ENCODE peak calls at places on chromosomes 4 and X, in five cellular contexts. One of them, this sample, is unnamed.

GRCh38 chr4:138182838-138183426 is 59.2 kb downstream of the SLC7A11 start:
- DNase-seq in pancreas: no peak
- DNase-seq in right atrium auricular region: no peak
- DNase-seq in fibroblast of lung: peak; percentile 85
- DNase-seq in left lung: no peak
- DNase-seq in this sample: no peak

GRCh38 chrX:149841929-149842328 is 39.1 kb upstream of the MAGEA8 start:
- DNase-seq in left lung: no peak
- DNase-seq in fibroblast of lung: no peak
- DNase-seq in pancreas: no peak
- DNase-seq in right atrium auricular region: no peak
- DNase-seq in this sample: no peak

GRCh38 chr4:184900184-184900583 is 74.4 kb upstream of the ACSL1 start:
- DNase-seq in left lung: no peak
- DNase-seq in fibroblast of lung: no peak
- DNase-seq in pancreas: no peak
- DNase-seq in right atrium auricular region: no peak
- DNase-seq in this sample: no peak

GRCh38 chr4:118729287-118730286 is 44.4 kb downstream of the METTL14 start:
- DNase-seq in right atrium auricular region: no peak
- DNase-seq in pancreas: no peak
- DNase-seq in left lung: no peak
- DNase-seq in fibroblast of lung: peak; percentile 78
- DNase-seq in this sample: no peak

GRCh38 chr4:101954351-101954750 is 163.8 kb downstream of the BANK1 start:
- DNase-seq in pancreas: no peak
- DNase-seq in left lung: no peak
- DNase-seq in right atrium auricular region: no peak
- DNase-seq in fibroblast of lung: no peak
- DNase-seq in this sample: no peak

GRCh38 chrX:11702965-11703631 is 37.4 kb upstream of the ARHGAP6 start:
- DNase-seq in fibroblast of lung: no peak
- DNase-seq in left lung: no peak
- DNase-seq in pancreas: no peak
- DNase-seq in right atrium auricular region: no peak
- DNase-seq in this sample: peak; percentile 32

GRCh38 chrX:30887721-30888120 is 1.3 kb downstream of the TAB3 start:
- DNase-seq in left lung: no peak
- DNase-seq in pancreas: no peak
- DNase-seq in right atrium auricular region: no peak
- DNase-seq in fibroblast of lung: no peak
- DNase-seq in this sample: no peak

GRCh38 chr4:71251266-71251665 is 87.6 kb upstream of the SLC4A4 start:
- DNase-seq in left lung: no peak
- DNase-seq in right atrium auricular region: no peak
- DNase-seq in pancreas: no peak
- DNase-seq in fibroblast of lung: no peak
- DNase-seq in this sample: no peak

GRCh38 chrX:131985526-131986049 is 37.5 kb upstream of the STK26 start:
- DNase-seq in right atrium auricular region: no peak
- DNase-seq in left lung: no peak
- DNase-seq in fibroblast of lung: no peak
- DNase-seq in pancreas: no peak
- DNase-seq in this sample: no peak

GRCh38 chr4:127533028-127533700 is 99.6 kb upstream of the INTU start:
- DNase-seq in left lung: no peak
- DNase-seq in pancreas: peak; percentile 46
- DNase-seq in fibroblast of lung: peak; percentile 75
- DNase-seq in right atrium auricular region: peak; percentile 75
- DNase-seq in this sample: no peak

GRCh38 chr4:89482926-89483595 is 175.5 kb upstream of the GPRIN3 start:
- DNase-seq in fibroblast of lung: peak; percentile 9
- DNase-seq in pancreas: no peak
- DNase-seq in right atrium auricular region: no peak
- DNase-seq in left lung: peak; percentile 43
- DNase-seq in this sample: no peak

GRCh38 chr4:721261-722171 is 15.9 kb downstream of the PCGF3 start:
- DNase-seq in right atrium auricular region: no peak
- DNase-seq in left lung: peak; percentile 74
- DNase-seq in pancreas: no peak
- DNase-seq in fibroblast of lung: peak; percentile 33
- DNase-seq in this sample: no peak

GRCh38 chr4:102564399-102564921 is 63.3 kb downstream of the NFKB1 start:
- DNase-seq in pancreas: no peak
- DNase-seq in right atrium auricular region: no peak
- DNase-seq in left lung: no peak
- DNase-seq in fibroblast of lung: peak; percentile 32
- DNase-seq in this sample: no peak

GRCh38 chr4:110088670-110089069 is 109.7 kb downstream of the ELOVL6 start:
- DNase-seq in pancreas: no peak
- DNase-seq in right atrium auricular region: no peak
- DNase-seq in left lung: no peak
- DNase-seq in fibroblast of lung: peak; percentile 65
- DNase-seq in this sample: peak; percentile 6

GRCh38 chr4:13701937-13702446 is 74.5 kb upstream of the BOD1L1 start:
- DNase-seq in fibroblast of lung: peak; percentile 80
- DNase-seq in right atrium auricular region: no peak
- DNase-seq in pancreas: peak; percentile 16
- DNase-seq in left lung: no peak
- DNase-seq in this sample: no peak

GRCh38 chrX:73563740-73564073 is 710 bp downstream of the CHIC1 start:
- DNase-seq in fibroblast of lung: peak; percentile 10
- DNase-seq in left lung: no peak
- DNase-seq in pancreas: no peak
- DNase-seq in right atrium auricular region: no peak
- DNase-seq in this sample: no peak

GRCh38 chrX:123361371-123361770 is 177.3 kb downstream of the GRIA3 start:
- DNase-seq in fibroblast of lung: no peak
- DNase-seq in pancreas: no peak
- DNase-seq in right atrium auricular region: no peak
- DNase-seq in left lung: no peak
- DNase-seq in this sample: peak; percentile 9

GRCh38 chr4:65589331-65589730 is 81.0 kb downstream of the EPHA5 start:
- DNase-seq in left lung: no peak
- DNase-seq in right atrium auricular region: no peak
- DNase-seq in fibroblast of lung: no peak
- DNase-seq in pancreas: no peak
- DNase-seq in this sample: no peak

GRCh38 chr4:6910340-6910959 is 824 bp downstream of the TBC1D14 start:
- DNase-seq in pancreas: no peak
- DNase-seq in fibroblast of lung: no peak
- DNase-seq in left lung: peak; percentile 79
- DNase-seq in right atrium auricular region: no peak
- DNase-seq in this sample: peak; percentile 25

GRCh38 chr4:6914448-6914847 is 4.8 kb downstream of the TBC1D14 start:
- DNase-seq in fibroblast of lung: no peak
- DNase-seq in right atrium auricular region: no peak
- DNase-seq in left lung: no peak
- DNase-seq in pancreas: no peak
- DNase-seq in this sample: no peak

GRCh38 chr4:6913350-6913749 is 3.7 kb downstream of the TBC1D14 start:
- DNase-seq in left lung: no peak
- DNase-seq in right atrium auricular region: no peak
- DNase-seq in pancreas: no peak
- DNase-seq in fibroblast of lung: no peak
- DNase-seq in this sample: no peak

GRCh38 chr4:6910960-6911874 is 1.6 kb downstream of the TBC1D14 start:
- DNase-seq in left lung: no peak
- DNase-seq in pancreas: no peak
- DNase-seq in fibroblast of lung: no peak
- DNase-seq in right atrium auricular region: no peak
- DNase-seq in this sample: no peak

GRCh38 chr4:6912412-6912811 is 2.8 kb downstream of the TBC1D14 start:
- DNase-seq in left lung: no peak
- DNase-seq in fibroblast of lung: no peak
- DNase-seq in right atrium auricular region: no peak
- DNase-seq in pancreas: no peak
- DNase-seq in this sample: no peak
- H3K4me1 ChIP-seq in left lung: peaks cover 22% of the 10 kb centered on the region
- H3K4me1 ChIP-seq in fibroblast of lung: peaks cover 8% of the 10 kb centered on the region
- H3K4me1 ChIP-seq in right atrium auricular region: no peaks in the 10 kb centered on the region
- H3K4me1 ChIP-seq in pancreas: peaks cover 4% of the 10 kb centered on the region
- H3K4me1 ChIP-seq in this sample: peaks cover 29% of the 10 kb centered on the region

GRCh38 chr4:2402453-2402852 is 16.0 kb downstream of the ZFYVE28 start:
- DNase-seq in fibroblast of lung: no peak
- DNase-seq in right atrium auricular region: no peak
- DNase-seq in pancreas: no peak
- DNase-seq in left lung: peak; percentile 18
- DNase-seq in this sample: no peak
- H3K27ac ChIP-seq in fibroblast of lung: no peak overlapping the region
- H3K27ac ChIP-seq in right atrium auricular region: no peak overlapping the region
- H3K27ac ChIP-seq in pancreas: no peak overlapping the region
- H3K27ac ChIP-seq in left lung: no peak overlapping the region
- H3K27ac ChIP-seq in this sample: no peak overlapping the region

GRCh38 chr4:76697129-76697803 is 200.7 kb downstream of the SOWAHB start:
- DNase-seq in right atrium auricular region: no peak
- DNase-seq in pancreas: no peak
- DNase-seq in fibroblast of lung: no peak
- DNase-seq in left lung: no peak
- DNase-seq in this sample: no peak

GRCh38 chr4:76694056-76694455 is 203.9 kb downstream of the SOWAHB start:
- DNase-seq in left lung: no peak
- DNase-seq in pancreas: no peak
- DNase-seq in fibroblast of lung: no peak
- DNase-seq in right atrium auricular region: no peak
- DNase-seq in this sample: no peak

GRCh38 chr4:76696109-76696508 is 201.8 kb downstream of the SOWAHB start:
- DNase-seq in left lung: no peak
- DNase-seq in pancreas: no peak
- DNase-seq in fibroblast of lung: peak; percentile 38
- DNase-seq in right atrium auricular region: no peak
- DNase-seq in this sample: peak; percentile 70

GRCh38 chr4:76699911-76700310 is 198.0 kb downstream of the SOWAHB start:
- DNase-seq in pancreas: no peak
- DNase-seq in right atrium auricular region: no peak
- DNase-seq in left lung: no peak
- DNase-seq in fibroblast of lung: no peak
- DNase-seq in this sample: no peak

DNA sequence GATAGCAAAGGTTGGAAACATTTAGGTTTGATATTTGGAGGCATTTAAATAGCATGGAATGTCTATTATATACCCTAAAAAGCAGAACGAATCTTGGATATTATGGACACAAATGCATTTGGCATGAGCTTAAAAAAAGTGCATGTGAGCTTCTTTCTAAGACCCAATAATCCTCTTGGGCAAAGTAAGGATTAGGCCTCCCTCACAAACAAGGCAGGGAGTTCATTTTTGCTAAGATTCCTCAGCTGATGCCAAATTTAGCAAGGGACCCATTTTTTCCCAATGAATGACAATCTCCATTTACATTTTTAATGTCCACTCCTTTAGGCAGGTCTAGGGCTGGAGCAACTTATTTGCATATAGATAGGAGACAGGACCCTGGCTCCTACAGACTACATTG is 199.8 kb downstream of the SOWAHB start:
- DNase-seq in right atrium auricular region: no peak
- DNase-seq in pancreas: no peak
- DNase-seq in left lung: no peak
- DNase-seq in fibroblast of lung: no peak
- DNase-seq in this sample: peak; percentile 75
- H3K4me1 ChIP-seq in right atrium auricular region: no peaks in the 10 kb centered on the region
- H3K4me1 ChIP-seq in pancreas: peaks cover 3% of the 10 kb centered on the region
- H3K4me1 ChIP-seq in left lung: peaks cover 5% of the 10 kb centered on the region
- H3K4me1 ChIP-seq in fibroblast of lung: peaks cover 9% of the 10 kb centered on the region
- H3K4me1 ChIP-seq in this sample: peaks cover 58% of the 10 kb centered on the region

DNA sequence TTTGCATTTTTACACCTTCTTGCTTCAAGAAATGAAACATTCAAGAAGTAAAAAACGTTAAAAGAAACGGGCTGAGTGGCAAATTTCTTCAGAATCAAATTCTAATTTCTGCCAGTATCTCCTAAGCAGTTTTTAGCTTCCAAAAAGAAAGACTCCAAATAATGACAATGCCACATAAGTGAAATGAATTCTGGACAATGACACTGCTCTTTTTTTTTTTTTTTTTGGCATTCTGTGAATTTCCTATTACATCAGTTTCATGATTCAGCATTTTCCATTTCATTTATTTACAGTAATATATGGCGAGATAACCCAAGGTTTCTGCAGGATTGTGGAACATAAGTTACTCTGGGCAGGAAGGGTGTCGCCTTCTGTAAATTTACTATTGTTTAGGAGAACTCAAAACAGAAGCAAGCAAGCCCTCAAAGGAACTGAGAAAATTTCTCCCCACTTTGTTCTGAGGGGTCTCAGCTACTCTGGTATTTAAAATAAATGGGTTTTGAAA is 1.3 kb downstream of the SEL1L3 start:
- DNase-seq in right atrium auricular region: no peak
- DNase-seq in fibroblast of lung: peak; percentile 64
- DNase-seq in left lung: no peak
- DNase-seq in pancreas: no peak
- DNase-seq in this sample: no peak
- H3K27ac ChIP-seq in right atrium auricular region: peak overlapping the region; percentile 25
- H3K27ac ChIP-seq in fibroblast of lung: no peak overlapping the region
- H3K27ac ChIP-seq in left lung: peak overlapping the region; percentile 85
- H3K27ac ChIP-seq in pancreas: peak overlapping the region; percentile 90
- H3K27ac ChIP-seq in this sample: peak overlapping the region; percentile 50

This sample was measured in SJCRH30.